ENCODE peak calls at places on chromosomes 12 and 14, in ten cellular contexts. One of them, this sample, is unnamed. For H3K36me3, the result is how much of the 10 kb centered on the place peaks cover.

GRCh38 chr14:92726135-92726932 is 22.1 kb downstream of the LGMN start:
- DNase-seq in colonic mucosa: peak
- DNase-seq in PC-3: peak
- DNase-seq in heart right ventricle: peak
- DNase-seq in SK-N-SH: no peak
- DNase-seq in CD8-positive, alpha-beta T cell: no peak
- DNase-seq in pancreas: peak
- DNase-seq in left ventricle myocardium inferior: peak
- DNase-seq in spleen: no peak
- DNase-seq in small intestine: peak
- DNase-seq in this sample: peak

GRCh38 chr14:41899416-41899815 is 292.7 kb downstream of the LRFN5 start:
- DNase-seq in colonic mucosa: no peak
- DNase-seq in PC-3: peak
- DNase-seq in heart right ventricle: no peak
- DNase-seq in SK-N-SH: no peak
- DNase-seq in CD8-positive, alpha-beta T cell: no peak
- DNase-seq in pancreas: no peak
- DNase-seq in left ventricle myocardium inferior: no peak
- DNase-seq in spleen: no peak
- DNase-seq in small intestine: no peak
- DNase-seq in this sample: peak

GRCh38 chr14:36510078-36510799 is 9.8 kb downstream of the NKX2-1 start:
- DNase-seq in colonic mucosa: no peak
- DNase-seq in PC-3: no peak
- DNase-seq in heart right ventricle: no peak
- DNase-seq in SK-N-SH: peak
- DNase-seq in CD8-positive, alpha-beta T cell: no peak
- DNase-seq in pancreas: no peak
- DNase-seq in left ventricle myocardium inferior: no peak
- DNase-seq in spleen: no peak
- DNase-seq in small intestine: no peak
- DNase-seq in this sample: no peak

GRCh38 chr12:109597414-109597794 is 23.8 kb downstream of the MVK start:
- DNase-seq in colonic mucosa: no peak
- DNase-seq in PC-3: no peak
- DNase-seq in heart right ventricle: no peak
- DNase-seq in SK-N-SH: no peak
- DNase-seq in CD8-positive, alpha-beta T cell: no peak
- DNase-seq in pancreas: no peak
- DNase-seq in left ventricle myocardium inferior: no peak
- DNase-seq in spleen: no peak
- DNase-seq in small intestine: no peak
- DNase-seq in this sample: no peak

GRCh38 chr12:107467716-107468115 is 217.9 kb upstream of the PWP1 start:
- DNase-seq in colonic mucosa: no peak
- DNase-seq in PC-3: no peak
- DNase-seq in heart right ventricle: no peak
- DNase-seq in SK-N-SH: no peak
- DNase-seq in CD8-positive, alpha-beta T cell: no peak
- DNase-seq in pancreas: no peak
- DNase-seq in left ventricle myocardium inferior: no peak
- DNase-seq in spleen: peak
- DNase-seq in small intestine: no peak
- DNase-seq in this sample: no peak

GRCh38 chr12:111330800-111331752 is 37.8 kb downstream of the PHETA1 start:
- DNase-seq in colonic mucosa: no peak
- DNase-seq in PC-3: peak
- DNase-seq in heart right ventricle: no peak
- DNase-seq in SK-N-SH: no peak
- DNase-seq in CD8-positive, alpha-beta T cell: no peak
- DNase-seq in pancreas: no peak
- DNase-seq in left ventricle myocardium inferior: no peak
- DNase-seq in spleen: no peak
- DNase-seq in small intestine: peak
- DNase-seq in this sample: peak

GRCh38 chr14:101473795-101474562 is 87.3 kb upstream of the DIO3 start:
- DNase-seq in colonic mucosa: no peak
- DNase-seq in PC-3: no peak
- DNase-seq in heart right ventricle: no peak
- DNase-seq in SK-N-SH: no peak
- DNase-seq in CD8-positive, alpha-beta T cell: peak
- DNase-seq in pancreas: no peak
- DNase-seq in left ventricle myocardium inferior: no peak
- DNase-seq in spleen: peak
- DNase-seq in small intestine: no peak
- DNase-seq in this sample: no peak

GRCh38 chr12:89236748-89237428 is 115.4 kb downstream of the DUSP6 start:
- DNase-seq in colonic mucosa: no peak
- DNase-seq in PC-3: peak
- DNase-seq in heart right ventricle: no peak
- DNase-seq in SK-N-SH: no peak
- DNase-seq in CD8-positive, alpha-beta T cell: no peak
- DNase-seq in pancreas: no peak
- DNase-seq in left ventricle myocardium inferior: no peak
- DNase-seq in spleen: no peak
- DNase-seq in small intestine: no peak
- DNase-seq in this sample: peak

GRCh38 chr12:44015333-44015941 is 179.6 kb downstream of the TMEM117 start:
- DNase-seq in colonic mucosa: no peak
- DNase-seq in PC-3: peak
- DNase-seq in heart right ventricle: no peak
- DNase-seq in SK-N-SH: peak
- DNase-seq in CD8-positive, alpha-beta T cell: no peak
- DNase-seq in pancreas: no peak
- DNase-seq in left ventricle myocardium inferior: no peak
- DNase-seq in spleen: no peak
- DNase-seq in small intestine: peak
- DNase-seq in this sample: peak

GRCh38 chr14:69002069-69002468 is 23.0 kb upstream of the ACTN1 start:
- DNase-seq in colonic mucosa: peak
- DNase-seq in PC-3: peak
- DNase-seq in heart right ventricle: peak
- DNase-seq in SK-N-SH: no peak
- DNase-seq in CD8-positive, alpha-beta T cell: peak
- DNase-seq in pancreas: peak
- DNase-seq in left ventricle myocardium inferior: no peak
- DNase-seq in spleen: no peak
- DNase-seq in small intestine: peak
- DNase-seq in this sample: no peak

GRCh38 chr14:55739967-55740707 is 160.1 kb downstream of the KTN1 start:
- DNase-seq in colonic mucosa: no peak
- DNase-seq in PC-3: peak
- DNase-seq in heart right ventricle: no peak
- DNase-seq in SK-N-SH: no peak
- DNase-seq in CD8-positive, alpha-beta T cell: no peak
- DNase-seq in pancreas: no peak
- DNase-seq in left ventricle myocardium inferior: no peak
- DNase-seq in spleen: no peak
- DNase-seq in small intestine: no peak
- DNase-seq in this sample: no peak

GRCh38 chr12:115872919-115873357 is 404.6 kb downstream of the MED13L start:
- DNase-seq in colonic mucosa: peak
- DNase-seq in PC-3: peak
- DNase-seq in heart right ventricle: no peak
- DNase-seq in SK-N-SH: no peak
- DNase-seq in CD8-positive, alpha-beta T cell: no peak
- DNase-seq in pancreas: peak
- DNase-seq in left ventricle myocardium inferior: no peak
- DNase-seq in spleen: no peak
- DNase-seq in small intestine: peak
- DNase-seq in this sample: no peak

GRCh38 chr12:10293151-10293550 is 14.5 kb upstream of the KLRD1 start:
- DNase-seq in colonic mucosa: no peak
- DNase-seq in PC-3: no peak
- DNase-seq in heart right ventricle: no peak
- DNase-seq in SK-N-SH: no peak
- DNase-seq in CD8-positive, alpha-beta T cell: no peak
- DNase-seq in pancreas: no peak
- DNase-seq in left ventricle myocardium inferior: no peak
- DNase-seq in spleen: no peak
- DNase-seq in small intestine: no peak
- DNase-seq in this sample: no peak

GRCh38 chr14:26187996-26188605 is 409.7 kb downstream of the NOVA1 start:
- DNase-seq in colonic mucosa: no peak
- DNase-seq in PC-3: no peak
- DNase-seq in heart right ventricle: no peak
- DNase-seq in SK-N-SH: no peak
- DNase-seq in CD8-positive, alpha-beta T cell: no peak
- DNase-seq in pancreas: no peak
- DNase-seq in left ventricle myocardium inferior: no peak
- DNase-seq in spleen: no peak
- DNase-seq in small intestine: no peak
- DNase-seq in this sample: peak

GRCh38 chr14:47919994-47920393 is 244.6 kb upstream of the MDGA2 start:
- DNase-seq in colonic mucosa: no peak
- DNase-seq in PC-3: no peak
- DNase-seq in heart right ventricle: no peak
- DNase-seq in SK-N-SH: no peak
- DNase-seq in CD8-positive, alpha-beta T cell: no peak
- DNase-seq in pancreas: no peak
- DNase-seq in left ventricle myocardium inferior: no peak
- DNase-seq in spleen: no peak
- DNase-seq in small intestine: no peak
- DNase-seq in this sample: no peak

GRCh38 chr12:106673151-106673550 is 90.3 kb downstream of the RFX4 start:
- DNase-seq in colonic mucosa: no peak
- DNase-seq in PC-3: no peak
- DNase-seq in heart right ventricle: no peak
- DNase-seq in SK-N-SH: peak
- DNase-seq in CD8-positive, alpha-beta T cell: no peak
- DNase-seq in pancreas: no peak
- DNase-seq in left ventricle myocardium inferior: no peak
- DNase-seq in spleen: no peak
- DNase-seq in small intestine: no peak
- DNase-seq in this sample: peak

GRCh38 chr12:69368171-69368570 is 8.6 kb downstream of the YEATS4 start:
- DNase-seq in colonic mucosa: no peak
- DNase-seq in PC-3: no peak
- DNase-seq in heart right ventricle: no peak
- DNase-seq in SK-N-SH: no peak
- DNase-seq in CD8-positive, alpha-beta T cell: no peak
- DNase-seq in pancreas: no peak
- DNase-seq in left ventricle myocardium inferior: no peak
- DNase-seq in spleen: no peak
- DNase-seq in small intestine: no peak
- DNase-seq in this sample: no peak
- H3K36me3 ChIP-seq in colonic mucosa: under half
- H3K36me3 ChIP-seq in PC-3: under half
- H3K36me3 ChIP-seq in heart right ventricle: half or more
- H3K36me3 ChIP-seq in SK-N-SH: half or more
- H3K36me3 ChIP-seq in CD8-positive, alpha-beta T cell: under half
- H3K36me3 ChIP-seq in pancreas: under half
- H3K36me3 ChIP-seq in left ventricle myocardium inferior: half or more
- H3K36me3 ChIP-seq in spleen: half or more
- H3K36me3 ChIP-seq in small intestine: under half
- H3K36me3 ChIP-seq in this sample: under half

GRCh38 chr14:35303149-35303548 is 11.0 kb downstream of the PSMA6 start:
- DNase-seq in colonic mucosa: no peak
- DNase-seq in PC-3: no peak
- DNase-seq in heart right ventricle: no peak
- DNase-seq in SK-N-SH: no peak
- DNase-seq in CD8-positive, alpha-beta T cell: no peak
- DNase-seq in pancreas: no peak
- DNase-seq in left ventricle myocardium inferior: no peak
- DNase-seq in spleen: no peak
- DNase-seq in small intestine: no peak
- DNase-seq in this sample: no peak
- H3K36me3 ChIP-seq in colonic mucosa: under half
- H3K36me3 ChIP-seq in PC-3: under half
- H3K36me3 ChIP-seq in heart right ventricle: under half
- H3K36me3 ChIP-seq in SK-N-SH: under half
- H3K36me3 ChIP-seq in CD8-positive, alpha-beta T cell: under half
- H3K36me3 ChIP-seq in pancreas: under half
- H3K36me3 ChIP-seq in left ventricle myocardium inferior: under half
- H3K36me3 ChIP-seq in spleen: under half
- H3K36me3 ChIP-seq in small intestine: under half
- H3K36me3 ChIP-seq in this sample: under half

GRCh38 chr12:131736807-131737484 is 26.1 kb downstream of the SFSWAP start:
- DNase-seq in colonic mucosa: no peak
- DNase-seq in PC-3: peak
- DNase-seq in heart right ventricle: no peak
- DNase-seq in SK-N-SH: no peak
- DNase-seq in CD8-positive, alpha-beta T cell: no peak
- DNase-seq in pancreas: no peak
- DNase-seq in left ventricle myocardium inferior: no peak
- DNase-seq in spleen: no peak
- DNase-seq in small intestine: no peak
- DNase-seq in this sample: peak
- H3K36me3 ChIP-seq in colonic mucosa: under half
- H3K36me3 ChIP-seq in PC-3: half or more
- H3K36me3 ChIP-seq in heart right ventricle: half or more
- H3K36me3 ChIP-seq in SK-N-SH: half or more
- H3K36me3 ChIP-seq in CD8-positive, alpha-beta T cell: under half
- H3K36me3 ChIP-seq in pancreas: under half
- H3K36me3 ChIP-seq in left ventricle myocardium inferior: half or more
- H3K36me3 ChIP-seq in spleen: half or more
- H3K36me3 ChIP-seq in small intestine: under half
- H3K36me3 ChIP-seq in this sample: under half

DNA sequence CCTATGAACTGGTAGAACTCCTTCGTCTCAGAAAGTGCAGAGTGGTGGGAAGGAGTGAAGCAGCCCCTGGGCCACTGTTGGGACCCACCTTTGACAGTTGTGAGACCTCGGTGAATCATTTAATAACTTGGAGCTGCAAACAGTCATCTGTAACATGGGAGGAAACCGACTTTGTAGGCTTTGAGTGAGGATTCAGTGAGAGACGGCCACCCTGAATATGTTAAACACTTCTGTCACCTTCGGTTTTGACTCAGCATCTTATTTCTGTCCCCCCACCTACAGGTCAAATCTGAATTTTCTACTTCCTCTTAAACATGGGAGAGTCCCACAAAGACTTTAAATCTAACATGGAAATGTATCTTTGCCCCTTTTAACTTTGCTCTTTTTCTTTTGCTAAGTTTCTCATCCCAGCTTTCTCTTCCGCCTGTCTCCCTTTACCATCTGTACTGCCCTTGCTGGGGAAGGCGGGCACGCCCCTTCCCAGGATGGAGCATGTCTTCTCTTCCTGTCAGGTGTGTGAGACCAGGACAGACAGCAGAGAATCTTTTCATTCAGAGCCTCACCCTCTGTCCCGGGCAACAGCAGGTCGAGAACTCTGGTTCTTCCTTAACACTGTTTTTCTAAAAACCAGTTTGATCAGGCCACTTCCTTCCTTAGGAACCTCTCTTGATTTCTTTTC is 37.1 kb downstream of the ZC3H14 start:
- DNase-seq in colonic mucosa: no peak
- DNase-seq in PC-3: no peak
- DNase-seq in heart right ventricle: no peak
- DNase-seq in SK-N-SH: no peak
- DNase-seq in CD8-positive, alpha-beta T cell: no peak
- DNase-seq in pancreas: no peak
- DNase-seq in left ventricle myocardium inferior: no peak
- DNase-seq in spleen: no peak
- DNase-seq in small intestine: no peak
- DNase-seq in this sample: no peak
- H3K36me3 ChIP-seq in colonic mucosa: under half
- H3K36me3 ChIP-seq in PC-3: half or more
- H3K36me3 ChIP-seq in heart right ventricle: half or more
- H3K36me3 ChIP-seq in SK-N-SH: half or more
- H3K36me3 ChIP-seq in CD8-positive, alpha-beta T cell: under half
- H3K36me3 ChIP-seq in pancreas: under half
- H3K36me3 ChIP-seq in left ventricle myocardium inferior: half or more
- H3K36me3 ChIP-seq in spleen: half or more
- H3K36me3 ChIP-seq in small intestine: under half
- H3K36me3 ChIP-seq in this sample: half or more